ENCODE peak calls at places on chromosomes 5 and 9, in five cellular contexts. G is H9; X is MCF 10A; L is activated CD8-positive, alpha-beta T cell treated with anti-CD3 and anti-CD28 coated beads for 36 hours; J is RWPE1. T is an unnamed sample.

GRCh38 chr5:119445544-119445943 is 6.8 kb upstream of the HSD17B4 start:
- DNase-seq in J (no peak), G (peak; percentile 65), X (no peak), L (no peak), T (no peak)

GRCh38 chr5:1467341-1468246 is 22.4 kb upstream of the SLC6A3 start:
- DNase-seq in G (no peak), X (no peak), L (no peak), J (no peak), T (no peak)

GRCh38 chr5:151063590-151063989 is 17.2 kb downstream of the TNIP1 start:
- DNase-seq in J (no peak), L (no peak), X (no peak), G (no peak), T (no peak)

GRCh38 chr9:111874500-111874899 is 22.1 kb upstream of the UGCG start:
- DNase-seq in L (no peak), G (no peak), X (no peak), J (no peak), T (no peak)

GRCh38 chr9:128007566-128008138 is 26.9 kb upstream of the EEIG1 start:
- DNase-seq in X (peak; percentile 45), J (no peak), L (peak; percentile 98), G (no peak), T (peak; percentile 86)

GRCh38 chr5:61184708-61185107 is 22.4 kb upstream of the SMIM15 start:
- DNase-seq in J (no peak), G (no peak), L (no peak), X (no peak), T (no peak)

GRCh38 chr9:120583958-120584369 is 4.0 kb upstream of the CDK5RAP2 start:
- DNase-seq in G (peak; percentile 37), X (peak; percentile 34), J (peak; percentile 40), L (peak; percentile 70), T (peak; percentile 78)

GRCh38 chr5:147391781-147392180 is 118.1 kb downstream of the DPYSL3 start:
- DNase-seq in G (no peak), J (peak; percentile 59), L (no peak), X (peak; percentile 89), T (no peak)

GRCh38 chr9:107235765-107236442 is 47.2 kb upstream of the RAD23B start:
- DNase-seq in J (no peak), X (no peak), G (no peak), L (no peak), T (no peak)

GRCh38 chr9:83346655-83347393 is 191.4 kb downstream of the FRMD3 start:
- DNase-seq in X (no peak), J (no peak), L (no peak), G (no peak), T (no peak)

GRCh38 chr5:159226451-159226850 is 17.1 kb upstream of the RNF145 start:
- DNase-seq in L (no peak), G (no peak), X (no peak), J (no peak), T (no peak)

GRCh38 chr5:120257358-120257971 is 206.6 kb upstream of the PRR16 start:
- DNase-seq in X (no peak), L (no peak), J (no peak), G (no peak), T (no peak)

GRCh38 chr5:174271316-174271715 is 225.8 kb downstream of the NSG2 start:
- DNase-seq in X (peak; percentile 48), G (no peak), L (no peak), J (peak; percentile 20), T (no peak)

GRCh38 chr5:126274396-126274795 is 148.8 kb upstream of the GRAMD2B start:
- DNase-seq in L (no peak), G (no peak), X (peak; percentile 42), J (peak; percentile 50), T (no peak)

GRCh38 chr9:109138421-109138820 is 18.7 kb upstream of the TMEM245 start:
- DNase-seq in G (no peak), J (no peak), L (no peak), X (no peak), T (no peak)

GRCh38 chr5:41057231-41057630 is 13.9 kb downstream of the MROH2B start:
- DNase-seq in G (no peak), L (no peak), X (no peak), J (no peak), T (no peak)

GRCh38 chr9:131334568-131335105 is 45.1 kb downstream of the PLPP7 start:
- DNase-seq in L (no peak), X (no peak), G (no peak), J (no peak), T (peak; percentile 38)

GRCh38 chr5:43413966-43414365 is 1.8 kb upstream of the CCL28 start:
- DNase-seq in J (no peak), L (no peak), G (no peak), X (no peak), T (no peak)

GRCh38 chr9:3346549-3346948 is 179.3 kb downstream of the RFX3 start:
- DNase-seq in G (no peak), X (no peak), L (no peak), J (no peak), T (no peak)

GRCh38 chr5:59724482-59725392 is 168.8 kb downstream of the PDE4D start:
- DNase-seq in X (peak; percentile 80), L (peak; percentile 39), G (peak; percentile 38), J (peak; percentile 76), T (no peak)

GRCh38 chr9:8859416-8859815 is 1059.8 kb upstream of the DMAC1 start:
- DNase-seq in L (no peak), J (no peak), G (no peak), X (no peak), T (no peak)

GRCh38 chr5:55668356-55668755 is 43.8 kb downstream of the SLC38A9 start:
- DNase-seq in X (peak; percentile 36), G (no peak), J (peak; percentile 85), L (no peak), T (no peak)

GRCh38 chr5:147645172-147645571 is 135.3 kb upstream of the DPYSL3 start:
- DNase-seq in J (no peak), G (no peak), X (no peak), L (no peak), T (no peak)

GRCh38 chr9:130847306-130848217 is 12.5 kb downstream of the ABL1 start:
- DNase-seq in G (peak; percentile 77), X (peak; percentile 98), L (no peak), J (peak; percentile 97), T (no peak)

GRCh38 chr9:7653262-7653661 is 146.3 kb downstream of the DMAC1 start:
- DNase-seq in X (no peak), J (no peak), G (no peak), L (no peak), T (no peak)

GRCh38 chr5:15683332-15683731 is 183.4 kb downstream of the FBXL7 start:
- DNase-seq in X (peak; percentile 27), J (no peak), G (peak; percentile 76), L (no peak), T (no peak)

GRCh38 chr9:123640792-123641222 is 284.8 kb downstream of the CRB2 start:
- DNase-seq in G (no peak), J (no peak), X (no peak), L (peak; percentile 70), T (no peak)

GRCh38 chr9:93226819-93227218 is 42.9 kb downstream of the WNK2 start:
- DNase-seq in G (no peak), L (no peak), X (no peak), J (no peak), T (no peak)

GRCh38 chr9:27602954-27603353 is 29.7 kb upstream of the C9orf72 start:
- DNase-seq in J (no peak), L (no peak), G (no peak), X (no peak), T (no peak)

GRCh38 chr9:134913041-134913712 is 4.5 kb downstream of the FCN1 start:
- DNase-seq in G (no peak), X (no peak), L (no peak), J (no peak), T (no peak)

GRCh38 chr9:110452227-110452801 is 114.7 kb upstream of the TXNDC8 start:
- DNase-seq in J (peak; percentile 11), X (peak; percentile 43), L (no peak), G (no peak), T (no peak)
- TF ChIP-seq CTCF in J (peak; percentile 64), X (peak; percentile 47), L (peak; percentile 47), G (peak; percentile 71), T (peak; percentile 66)

GRCh38 chr9:88007291-88007650 is 32.9 kb upstream of the CDK20 start:
- DNase-seq in J (no peak), L (peak; percentile 81), X (no peak), G (no peak), T (no peak)

GRCh38 chr9:88006511-88007290 is 32.4 kb upstream of the CDK20 start:
- DNase-seq in X (no peak), G (peak; percentile 56), J (no peak), L (no peak), T (no peak)

GRCh38 chr9:88013051-88013450 is 38.7 kb upstream of the CDK20 start:
- DNase-seq in X (no peak), J (no peak), L (no peak), G (no peak), T (no peak)

GRCh38 chr9:88013607-88014006 is 39.3 kb upstream of the CDK20 start:
- DNase-seq in G (no peak), X (no peak), J (no peak), L (no peak), T (no peak)

GRCh38 chr9:88011005-88011766 is 36.9 kb upstream of the CDK20 start:
- DNase-seq in X (peak; percentile 23), J (peak; percentile 45), G (no peak), L (no peak), T (no peak)
- TF ChIP-seq CTCF in X (peak; percentile 31), J (no peak), G (peak; percentile 55), L (no peak), T (no peak)

GRCh38 chr9:37903831-37904646 is at the start of gene SLC25A51:
- DNase-seq in L (peak; percentile 95), G (peak; percentile 95), J (peak; percentile 95), X (peak; percentile 93), T (peak; percentile 89)
- TF ChIP-seq CTCF in L (peak; percentile 94), G (peak; percentile 91), J (peak; percentile 88), X (peak; percentile 93), T (peak; percentile 92)

DNA sequence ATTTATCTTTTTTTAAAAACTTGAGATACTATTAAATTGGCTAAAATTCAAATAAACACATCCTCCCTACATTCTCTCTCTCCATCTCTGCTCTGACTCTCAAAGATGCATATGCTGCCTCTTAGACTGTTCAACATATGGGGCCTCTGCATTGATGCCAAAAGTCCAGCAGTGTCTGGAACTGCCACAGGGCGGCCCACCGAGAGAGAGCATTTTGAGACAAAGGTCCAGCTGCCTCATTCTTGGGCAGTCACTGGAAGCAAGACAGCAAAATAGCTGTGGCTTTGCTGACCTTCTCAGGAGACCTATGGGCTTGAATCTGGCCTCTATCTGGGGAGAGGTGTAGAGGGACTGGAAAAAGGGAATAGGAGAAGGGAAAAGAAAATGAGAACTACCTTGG is 12.9 kb upstream of the TSSK1B start:
- DNase-seq in X (no peak), G (no peak), L (no peak), J (no peak), T (no peak)
- TF ChIP-seq CTCF in X (no peak), G (peak; percentile 31), L (no peak), J (no peak), T (no peak)

T was measured in CD14-positive monocyte.